ENCODE peak calls at places on chromosomes 6 and 20, in four cellular contexts. One of them, this sample, is unnamed.
A peak's percentile ranks its signal among the peaks of the same experiment; 100 is the strongest.

GRCh38 chr20:40081653-40082052 is 607.4 kb downstream of the MAFB start:
- DNase-seq in HepG2: no peak
- DNase-seq in H1: no peak
- DNase-seq in K562: no peak
- DNase-seq in this sample: no peak

GRCh38 chr6:54264581-54265272 is 43.5 kb upstream of the TINAG start:
- DNase-seq in K562: no peak
- DNase-seq in HepG2: no peak
- DNase-seq in H1: no peak
- DNase-seq in this sample: no peak

GRCh38 chr20:58467572-58468330 is 47.4 kb downstream of the APCDD1L start:
- DNase-seq in K562: no peak
- DNase-seq in H1: no peak
- DNase-seq in HepG2: no peak
- DNase-seq in this sample: no peak

GRCh38 chr6:83151114-83151513 is 42.0 kb downstream of the PGM3 start:
- DNase-seq in H1: no peak
- DNase-seq in K562: no peak
- DNase-seq in HepG2: no peak
- DNase-seq in this sample: no peak

GRCh38 chr20:4483481-4483880 is 238.2 kb upstream of the PRND start:
- DNase-seq in HepG2: no peak
- DNase-seq in K562: no peak
- DNase-seq in H1: no peak
- DNase-seq in this sample: no peak

GRCh38 chr6:106547053-106547414 is 82.3 kb downstream of the RTN4IP1 start:
- DNase-seq in HepG2: peak; percentile 15
- DNase-seq in K562: no peak
- DNase-seq in H1: no peak
- DNase-seq in this sample: no peak

GRCh38 chr6:153898360-153899059 is 140.5 kb upstream of the OPRM1 start:
- DNase-seq in K562: no peak
- DNase-seq in H1: no peak
- DNase-seq in HepG2: no peak
- DNase-seq in this sample: no peak

GRCh38 chr20:43800186-43800585 is 73.4 kb upstream of the GTSF1L start:
- DNase-seq in H1: no peak
- DNase-seq in HepG2: no peak
- DNase-seq in K562: no peak
- DNase-seq in this sample: no peak

GRCh38 chr20:12255571-12255970 is 337.9 kb downstream of the BTBD3 start:
- DNase-seq in HepG2: no peak
- DNase-seq in K562: no peak
- DNase-seq in H1: no peak
- DNase-seq in this sample: no peak

GRCh38 chr20:36350439-36350838 is 44.3 kb downstream of the DLGAP4 start:
- DNase-seq in K562: no peak
- DNase-seq in H1: no peak
- DNase-seq in HepG2: no peak
- DNase-seq in this sample: no peak

GRCh38 chr6:33191383-33192104 is 723 bp downstream of the COL11A2 start:
- DNase-seq in K562: no peak
- DNase-seq in HepG2: no peak
- DNase-seq in H1: no peak
- DNase-seq in this sample: no peak

DNA sequence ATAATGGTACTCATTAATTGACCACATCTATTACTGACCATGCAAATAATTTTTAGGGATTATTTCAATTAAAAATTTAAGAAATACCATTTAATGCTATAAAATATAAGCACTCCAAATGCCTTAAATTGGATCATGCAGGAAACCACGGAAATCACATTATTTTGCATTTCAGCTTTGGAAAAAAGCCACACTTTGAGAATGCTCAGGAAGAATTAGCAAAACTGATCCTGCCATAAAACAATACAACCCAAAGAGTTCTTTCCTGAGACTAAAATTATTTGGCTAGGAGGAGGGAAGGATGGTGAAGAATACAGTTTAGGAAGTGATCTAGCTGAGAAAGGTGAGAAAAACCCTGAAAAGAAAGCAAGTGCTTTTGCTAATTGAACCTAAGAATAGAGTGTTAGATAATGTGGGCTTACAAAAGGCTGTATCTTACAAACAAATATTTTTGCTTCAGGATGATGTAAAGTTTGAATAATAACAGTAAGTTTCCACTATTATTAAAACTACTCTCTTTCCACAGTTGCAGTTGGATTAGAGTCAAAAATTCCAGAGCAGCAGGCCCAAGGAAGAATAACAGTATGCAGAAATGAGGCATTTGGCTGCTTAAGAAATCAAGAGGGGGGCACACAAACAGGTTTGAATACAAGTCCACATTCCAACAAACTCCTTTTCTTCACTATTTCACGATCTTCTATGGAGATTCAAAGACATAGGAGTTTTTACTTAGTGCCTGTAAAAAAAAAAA is 565.4 kb downstream of the RFPL4B start:
- DNase-seq in HepG2: no peak
- DNase-seq in H1: no peak
- DNase-seq in K562: no peak
- DNase-seq in this sample: no peak
- TF ChIP-seq CHD2 in HepG2: no peak
- TF ChIP-seq CHD2 in H1: no peak
- TF ChIP-seq CHD2 in K562: no peak
- TF ChIP-seq CHD2 in this sample: no peak

GRCh38 chr6:3398755-3399671 is 57.8 kb downstream of the SLC22A23 start:
- DNase-seq in H1: no peak
- DNase-seq in K562: no peak
- DNase-seq in HepG2: peak; percentile 54
- DNase-seq in this sample: no peak

GRCh38 chr6:3398165-3398562 is 58.7 kb downstream of the SLC22A23 start:
- DNase-seq in HepG2: no peak
- DNase-seq in H1: no peak
- DNase-seq in K562: no peak
- DNase-seq in this sample: no peak

GRCh38 chr6:3397229-3398164 is 59.4 kb downstream of the SLC22A23 start:
- DNase-seq in H1: no peak
- DNase-seq in HepG2: no peak
- DNase-seq in K562: no peak
- DNase-seq in this sample: no peak

GRCh38 chr6:3394671-3395070 is 62.2 kb downstream of the SLC22A23 start:
- DNase-seq in K562: no peak
- DNase-seq in HepG2: no peak
- DNase-seq in H1: no peak
- DNase-seq in this sample: no peak

DNA sequence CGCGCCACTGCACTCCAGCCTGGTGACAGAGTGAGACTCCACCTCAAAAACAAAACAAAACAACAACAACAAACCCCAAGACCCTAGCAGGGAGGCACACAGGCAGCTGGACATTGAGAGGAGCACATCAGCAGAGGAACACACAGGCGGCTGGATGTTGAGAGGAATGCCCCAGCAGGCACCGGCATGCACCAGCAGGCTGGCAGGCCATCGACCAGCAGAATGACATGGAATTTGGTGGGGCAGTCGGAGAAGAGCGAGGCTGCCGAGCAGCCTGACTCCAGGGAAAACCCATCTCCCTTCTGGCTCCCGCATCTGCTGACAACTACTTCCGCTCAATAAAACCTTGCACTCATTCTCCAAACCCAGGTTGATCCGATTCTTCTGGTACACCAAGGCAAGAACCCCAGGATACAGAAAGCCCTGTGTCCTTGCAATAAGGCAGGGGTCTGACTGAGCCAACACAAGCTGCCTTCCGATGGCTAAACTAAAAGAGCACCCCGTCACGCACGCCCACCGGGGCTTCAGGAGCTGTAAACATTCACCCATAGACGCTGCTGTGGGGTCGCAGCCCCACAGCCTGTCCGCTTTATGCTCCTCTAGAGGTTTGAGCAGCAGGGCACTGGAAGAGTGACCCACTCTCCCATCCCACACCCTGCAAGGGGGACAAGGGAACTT is 60.2 kb downstream of the SLC22A23 start:
- DNase-seq in K562: no peak
- DNase-seq in H1: no peak
- DNase-seq in HepG2: no peak
- DNase-seq in this sample: no peak
- TF ChIP-seq PHF8 in K562: no peak
- TF ChIP-seq PHF8 in H1: no peak
- TF ChIP-seq PHF8 in HepG2: no peak
- TF ChIP-seq PHF8 in this sample: no peak

GRCh38 chr6:138666636-138667035 is 106.9 kb upstream of the CCDC28A start:
- DNase-seq in H1: no peak
- DNase-seq in K562: no peak
- DNase-seq in HepG2: no peak
- DNase-seq in this sample: no peak
- TF ChIP-seq RAD21 in H1: no peak
- TF ChIP-seq RAD21 in K562: no peak
- TF ChIP-seq RAD21 in HepG2: no peak
- TF ChIP-seq RAD21 in this sample: no peak

GRCh38 chr6:169190144-169190584 is 63.5 kb downstream of the THBS2 start:
- DNase-seq in K562: no peak
- DNase-seq in H1: no peak
- DNase-seq in HepG2: no peak
- DNase-seq in this sample: no peak

GRCh38 chr6:169189686-169190085 is 64.0 kb downstream of the THBS2 start:
- DNase-seq in K562: no peak
- DNase-seq in HepG2: no peak
- DNase-seq in H1: no peak
- DNase-seq in this sample: no peak

GRCh38 chr6:169189227-169189626 is 64.4 kb downstream of the THBS2 start:
- DNase-seq in K562: no peak
- DNase-seq in HepG2: no peak
- DNase-seq in H1: no peak
- DNase-seq in this sample: no peak

GRCh38 chr6:169186496-169187169 is 67.0 kb downstream of the THBS2 start:
- DNase-seq in K562: no peak
- DNase-seq in HepG2: no peak
- DNase-seq in H1: no peak
- DNase-seq in this sample: no peak

GRCh38 chr6:169188051-169188863 is 65.4 kb downstream of the THBS2 start:
- DNase-seq in H1: no peak
- DNase-seq in K562: no peak
- DNase-seq in HepG2: no peak
- DNase-seq in this sample: no peak
- TF ChIP-seq CHD2 in H1: no peak
- TF ChIP-seq CHD2 in K562: no peak
- TF ChIP-seq CHD2 in HepG2: no peak
- TF ChIP-seq CHD2 in this sample: no peak

DNA sequence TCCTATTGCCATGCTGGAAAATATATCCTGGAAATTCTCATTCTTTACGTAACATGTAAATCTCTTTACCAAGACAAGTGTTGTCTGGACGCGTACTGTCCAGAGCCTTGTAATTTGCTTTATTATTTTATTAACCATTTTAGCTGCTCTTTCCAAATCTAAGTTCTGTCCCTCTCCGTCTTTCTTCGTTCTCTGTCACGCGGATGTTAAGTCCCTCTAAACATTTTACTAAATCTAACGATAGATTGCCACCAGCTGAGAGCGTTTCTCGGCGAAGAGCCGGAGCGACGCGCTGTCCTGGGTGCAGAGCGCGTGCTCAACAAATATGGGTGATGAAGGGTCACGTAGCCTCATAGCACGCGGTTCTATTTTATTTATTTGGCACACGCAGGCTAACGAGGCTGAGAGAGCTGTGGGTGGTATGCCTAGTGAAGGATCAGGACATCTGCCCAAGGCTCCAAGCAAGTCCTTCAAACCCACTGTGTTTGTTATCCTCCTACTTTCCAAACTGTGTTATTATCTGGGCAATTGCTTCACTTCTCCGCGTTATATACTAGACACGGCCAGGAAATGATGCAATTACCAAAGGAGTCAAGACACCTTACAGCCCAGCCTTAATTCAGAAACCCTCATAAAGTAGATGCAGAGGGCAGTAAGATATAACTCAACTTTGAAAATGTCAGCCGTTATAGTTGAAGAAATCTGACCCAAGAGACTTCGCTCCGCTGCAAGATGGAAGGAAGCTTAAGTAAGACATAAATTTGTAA is 10.0 kb upstream of the NCOA7 start:
- DNase-seq in H1: no peak
- DNase-seq in HepG2: peak; percentile 54
- DNase-seq in K562: peak; percentile 53
- DNase-seq in this sample: peak; percentile 28
- TF ChIP-seq PHF8 in H1: peak; percentile 62
- TF ChIP-seq PHF8 in HepG2: peak; percentile 73
- TF ChIP-seq PHF8 in K562: peak; percentile 73
- TF ChIP-seq PHF8 in this sample: peak; percentile 30

GRCh38 chr20:29497261-29497671 is 1760.2 kb upstream of the DEFB115 start:
- DNase-seq in K562: peak; percentile 36
- DNase-seq in H1: no peak
- DNase-seq in HepG2: peak; percentile 12
- DNase-seq in this sample: no peak
- TF ChIP-seq RAD21 in K562: no peak
- TF ChIP-seq RAD21 in H1: no peak
- TF ChIP-seq RAD21 in HepG2: no peak
- TF ChIP-seq RAD21 in this sample: no peak

DNA sequence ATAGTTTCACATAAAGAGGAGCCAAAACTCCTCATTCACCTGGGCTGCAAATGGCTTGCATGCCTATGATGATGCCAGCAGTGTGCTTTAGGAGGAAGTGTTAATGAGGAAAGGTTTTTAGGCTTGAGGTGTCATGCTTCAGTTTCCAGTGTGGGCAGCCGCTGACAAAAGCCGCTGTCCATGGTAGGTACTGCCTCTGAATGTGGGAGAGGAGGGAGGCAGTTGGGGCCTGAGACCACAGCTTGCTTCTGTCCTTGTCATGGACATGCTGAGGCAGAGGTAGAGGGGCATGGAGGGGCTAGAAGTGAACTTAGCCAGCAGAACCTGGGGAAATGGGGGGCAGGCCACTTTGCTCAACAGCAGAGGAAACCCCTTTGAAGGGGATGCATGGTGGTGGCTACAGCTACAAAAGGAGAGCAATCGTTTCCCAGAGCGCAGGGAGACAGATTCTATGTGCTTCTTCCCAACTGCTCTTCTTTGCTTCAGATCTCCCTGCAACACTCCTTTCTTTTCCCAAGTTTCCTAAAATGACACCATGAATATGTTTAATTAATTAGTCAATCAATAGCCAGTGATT is 372.1 kb upstream of the CNR1 start:
- DNase-seq in H1: peak; percentile 33
- DNase-seq in K562: no peak
- DNase-seq in HepG2: no peak
- DNase-seq in this sample: no peak
- TF ChIP-seq CHD2 in H1: no peak
- TF ChIP-seq CHD2 in K562: no peak
- TF ChIP-seq CHD2 in HepG2: no peak
- TF ChIP-seq CHD2 in this sample: no peak

GRCh38 chr20:63089051-63089907 is 82.5 kb upstream of the BHLHE23 start:
- DNase-seq in HepG2: no peak
- DNase-seq in K562: no peak
- DNase-seq in H1: no peak
- DNase-seq in this sample: no peak
- TF ChIP-seq PHF8 in HepG2: no peak
- TF ChIP-seq PHF8 in K562: no peak
- TF ChIP-seq PHF8 in H1: no peak
- TF ChIP-seq PHF8 in this sample: no peak

This sample was measured in A549.